ENCODE peak calls at places on chromosomes 7 and 10, in eight cellular contexts. One of them, this sample, is unnamed. For H3K4me1, the result is how much of the 10 kb centered on the place peaks cover.

GRCh38 chr7:43248961-43249807 is 136.7 kb downstream of the HECW1 start:
- DNase-seq in mammary epithelial cell: no peak
- DNase-seq in cardiac muscle cell: no peak
- DNase-seq in tibial artery: no peak
- DNase-seq in adrenal gland: no peak
- DNase-seq in right atrium auricular region: no peak
- DNase-seq in kidney: peak
- DNase-seq in PC-9: peak
- DNase-seq in this sample: no peak

GRCh38 chr10:100041620-100042019 is 31.9 kb upstream of the DNMBP start:
- DNase-seq in mammary epithelial cell: no peak
- DNase-seq in cardiac muscle cell: no peak
- DNase-seq in tibial artery: no peak
- DNase-seq in adrenal gland: no peak
- DNase-seq in right atrium auricular region: no peak
- DNase-seq in kidney: no peak
- DNase-seq in PC-9: no peak
- DNase-seq in this sample: no peak

GRCh38 chr7:22565315-22565811 is 65.4 kb upstream of the STEAP1B start:
- DNase-seq in mammary epithelial cell: peak
- DNase-seq in cardiac muscle cell: peak
- DNase-seq in tibial artery: no peak
- DNase-seq in adrenal gland: no peak
- DNase-seq in right atrium auricular region: peak
- DNase-seq in kidney: no peak
- DNase-seq in PC-9: no peak
- DNase-seq in this sample: no peak

GRCh38 chr10:16735626-16736025 is 81.6 kb downstream of the RSU1 start:
- DNase-seq in mammary epithelial cell: no peak
- DNase-seq in cardiac muscle cell: no peak
- DNase-seq in tibial artery: no peak
- DNase-seq in adrenal gland: no peak
- DNase-seq in right atrium auricular region: no peak
- DNase-seq in kidney: no peak
- DNase-seq in PC-9: no peak
- DNase-seq in this sample: no peak

GRCh38 chr7:148912758-148913541 is 28.9 kb upstream of the EZH2 start:
- DNase-seq in mammary epithelial cell: no peak
- DNase-seq in cardiac muscle cell: no peak
- DNase-seq in tibial artery: no peak
- DNase-seq in adrenal gland: no peak
- DNase-seq in right atrium auricular region: no peak
- DNase-seq in kidney: no peak
- DNase-seq in PC-9: no peak
- DNase-seq in this sample: no peak

GRCh38 chr10:84267503-84268126 is 22.8 kb downstream of the RGR start:
- DNase-seq in mammary epithelial cell: peak
- DNase-seq in cardiac muscle cell: peak
- DNase-seq in tibial artery: no peak
- DNase-seq in adrenal gland: no peak
- DNase-seq in right atrium auricular region: no peak
- DNase-seq in kidney: no peak
- DNase-seq in PC-9: peak
- DNase-seq in this sample: no peak

GRCh38 chr7:100111156-100111555 is 8.0 kb downstream of the TAF6 start:
- DNase-seq in mammary epithelial cell: no peak
- DNase-seq in cardiac muscle cell: no peak
- DNase-seq in tibial artery: no peak
- DNase-seq in adrenal gland: no peak
- DNase-seq in right atrium auricular region: no peak
- DNase-seq in kidney: no peak
- DNase-seq in PC-9: no peak
- DNase-seq in this sample: no peak

GRCh38 chr10:45555789-45556188 is 116.8 kb downstream of the ZFAND4 start:
- DNase-seq in mammary epithelial cell: no peak
- DNase-seq in cardiac muscle cell: no peak
- DNase-seq in tibial artery: no peak
- DNase-seq in adrenal gland: no peak
- DNase-seq in right atrium auricular region: no peak
- DNase-seq in kidney: no peak
- DNase-seq in PC-9: no peak
- DNase-seq in this sample: no peak

GRCh38 chr7:118870187-118870586 is 645.7 kb downstream of the ANKRD7 start:
- DNase-seq in mammary epithelial cell: peak
- DNase-seq in cardiac muscle cell: peak
- DNase-seq in tibial artery: no peak
- DNase-seq in adrenal gland: no peak
- DNase-seq in right atrium auricular region: no peak
- DNase-seq in kidney: no peak
- DNase-seq in PC-9: no peak
- DNase-seq in this sample: no peak

GRCh38 chr10:103517234-103518085 is 24.0 kb downstream of the NEURL1 start:
- DNase-seq in mammary epithelial cell: no peak
- DNase-seq in cardiac muscle cell: no peak
- DNase-seq in tibial artery: no peak
- DNase-seq in adrenal gland: no peak
- DNase-seq in right atrium auricular region: no peak
- DNase-seq in kidney: no peak
- DNase-seq in PC-9: no peak
- DNase-seq in this sample: no peak

GRCh38 chr10:110511734-110512449 is 14.2 kb downstream of the DUSP5 start:
- DNase-seq in mammary epithelial cell: no peak
- DNase-seq in cardiac muscle cell: no peak
- DNase-seq in tibial artery: no peak
- DNase-seq in adrenal gland: no peak
- DNase-seq in right atrium auricular region: no peak
- DNase-seq in kidney: no peak
- DNase-seq in PC-9: no peak
- DNase-seq in this sample: no peak

GRCh38 chr7:32318300-32319018 is 171.7 kb downstream of the LSM5 start:
- DNase-seq in mammary epithelial cell: no peak
- DNase-seq in cardiac muscle cell: no peak
- DNase-seq in tibial artery: no peak
- DNase-seq in adrenal gland: no peak
- DNase-seq in right atrium auricular region: no peak
- DNase-seq in kidney: peak
- DNase-seq in PC-9: no peak
- DNase-seq in this sample: no peak

GRCh38 chr10:92839191-92840085 is 8.9 kb upstream of the EXOC6 start:
- DNase-seq in mammary epithelial cell: no peak
- DNase-seq in cardiac muscle cell: peak
- DNase-seq in tibial artery: peak
- DNase-seq in adrenal gland: peak
- DNase-seq in right atrium auricular region: no peak
- DNase-seq in kidney: peak
- DNase-seq in PC-9: no peak
- DNase-seq in this sample: no peak

GRCh38 chr10:28796606-28797512 is 119.5 kb downstream of the BAMBI start:
- DNase-seq in mammary epithelial cell: no peak
- DNase-seq in cardiac muscle cell: no peak
- DNase-seq in tibial artery: peak
- DNase-seq in adrenal gland: peak
- DNase-seq in right atrium auricular region: peak
- DNase-seq in kidney: no peak
- DNase-seq in PC-9: no peak
- DNase-seq in this sample: no peak

GRCh38 chr10:79241990-79242619 is 105.2 kb upstream of the PPIF start:
- DNase-seq in mammary epithelial cell: peak
- DNase-seq in cardiac muscle cell: peak
- DNase-seq in tibial artery: peak
- DNase-seq in adrenal gland: peak
- DNase-seq in right atrium auricular region: peak
- DNase-seq in kidney: peak
- DNase-seq in PC-9: peak
- DNase-seq in this sample: no peak

GRCh38 chr7:122416316-122416925 is 111.9 kb upstream of the FEZF1 start:
- DNase-seq in mammary epithelial cell: no peak
- DNase-seq in cardiac muscle cell: no peak
- DNase-seq in tibial artery: no peak
- DNase-seq in adrenal gland: no peak
- DNase-seq in right atrium auricular region: no peak
- DNase-seq in kidney: no peak
- DNase-seq in PC-9: no peak
- DNase-seq in this sample: no peak

GRCh38 chr10:110373059-110373458 is 68.3 kb upstream of the SMNDC1 start:
- DNase-seq in mammary epithelial cell: peak
- DNase-seq in cardiac muscle cell: no peak
- DNase-seq in tibial artery: no peak
- DNase-seq in adrenal gland: no peak
- DNase-seq in right atrium auricular region: no peak
- DNase-seq in kidney: no peak
- DNase-seq in PC-9: no peak
- DNase-seq in this sample: no peak

GRCh38 chr10:37268266-37268665 is 142.9 kb downstream of the ANKRD30A start:
- DNase-seq in mammary epithelial cell: no peak
- DNase-seq in cardiac muscle cell: no peak
- DNase-seq in tibial artery: no peak
- DNase-seq in adrenal gland: no peak
- DNase-seq in right atrium auricular region: no peak
- DNase-seq in kidney: no peak
- DNase-seq in PC-9: no peak
- DNase-seq in this sample: no peak

GRCh38 chr10:8060010-8060703 is 5.7 kb downstream of the GATA3 start:
- DNase-seq in mammary epithelial cell: peak
- DNase-seq in cardiac muscle cell: no peak
- DNase-seq in tibial artery: no peak
- DNase-seq in adrenal gland: peak
- DNase-seq in right atrium auricular region: no peak
- DNase-seq in kidney: no peak
- DNase-seq in PC-9: no peak
- DNase-seq in this sample: no peak

GRCh38 chr10:35613597-35614226 is 8.6 kb downstream of the GJD4 start:
- DNase-seq in mammary epithelial cell: no peak
- DNase-seq in cardiac muscle cell: peak
- DNase-seq in tibial artery: no peak
- DNase-seq in adrenal gland: no peak
- DNase-seq in right atrium auricular region: no peak
- DNase-seq in kidney: no peak
- DNase-seq in PC-9: no peak
- DNase-seq in this sample: no peak
- TF ChIP-seq CTCF in mammary epithelial cell: peak
- TF ChIP-seq CTCF in cardiac muscle cell: peak
- TF ChIP-seq CTCF in tibial artery: no peak
- TF ChIP-seq CTCF in adrenal gland: peak
- TF ChIP-seq CTCF in right atrium auricular region: peak
- TF ChIP-seq CTCF in kidney: peak
- TF ChIP-seq CTCF in PC-9: peak
- TF ChIP-seq CTCF in this sample: peak

GRCh38 chr10:91634898-91635297 is 2.0 kb upstream of the PPP1R3C start:
- DNase-seq in mammary epithelial cell: no peak
- DNase-seq in cardiac muscle cell: no peak
- DNase-seq in tibial artery: no peak
- DNase-seq in adrenal gland: no peak
- DNase-seq in right atrium auricular region: no peak
- DNase-seq in kidney: no peak
- DNase-seq in PC-9: no peak
- DNase-seq in this sample: no peak
- H3K4me1 ChIP-seq in mammary epithelial cell: under half
- H3K4me1 ChIP-seq in cardiac muscle cell: under half
- H3K4me1 ChIP-seq in tibial artery: under half
- H3K4me1 ChIP-seq in adrenal gland: under half
- H3K4me1 ChIP-seq in right atrium auricular region: under half
- H3K4me1 ChIP-seq in kidney: under half
- H3K4me1 ChIP-seq in PC-9: under half
- H3K4me1 ChIP-seq in this sample: under half

GRCh38 chr7:16810112-16810511 is 5.3 kb upstream of the AGR2 start:
- DNase-seq in mammary epithelial cell: no peak
- DNase-seq in cardiac muscle cell: no peak
- DNase-seq in tibial artery: no peak
- DNase-seq in adrenal gland: no peak
- DNase-seq in right atrium auricular region: no peak
- DNase-seq in kidney: no peak
- DNase-seq in PC-9: no peak
- DNase-seq in this sample: no peak

GRCh38 chr7:16801579-16801978 is 3.2 kb downstream of the AGR2 start:
- DNase-seq in mammary epithelial cell: no peak
- DNase-seq in cardiac muscle cell: no peak
- DNase-seq in tibial artery: no peak
- DNase-seq in adrenal gland: no peak
- DNase-seq in right atrium auricular region: no peak
- DNase-seq in kidney: no peak
- DNase-seq in PC-9: no peak
- DNase-seq in this sample: no peak

GRCh38 chr7:16803881-16804673 is 722 bp downstream of the AGR2 start:
- DNase-seq in mammary epithelial cell: no peak
- DNase-seq in cardiac muscle cell: no peak
- DNase-seq in tibial artery: no peak
- DNase-seq in adrenal gland: no peak
- DNase-seq in right atrium auricular region: no peak
- DNase-seq in kidney: no peak
- DNase-seq in PC-9: no peak
- DNase-seq in this sample: no peak

GRCh38 chr7:16801111-16801542 is 3.7 kb downstream of the AGR2 start:
- DNase-seq in mammary epithelial cell: peak
- DNase-seq in cardiac muscle cell: peak
- DNase-seq in tibial artery: no peak
- DNase-seq in adrenal gland: peak
- DNase-seq in right atrium auricular region: no peak
- DNase-seq in kidney: no peak
- DNase-seq in PC-9: peak
- DNase-seq in this sample: no peak

GRCh38 chr7:16804674-16805439 is at the start of gene AGR2:
- DNase-seq in mammary epithelial cell: peak
- DNase-seq in cardiac muscle cell: no peak
- DNase-seq in tibial artery: no peak
- DNase-seq in adrenal gland: no peak
- DNase-seq in right atrium auricular region: no peak
- DNase-seq in kidney: peak
- DNase-seq in PC-9: peak
- DNase-seq in this sample: peak
- TF ChIP-seq CTCF in mammary epithelial cell: no peak
- TF ChIP-seq CTCF in cardiac muscle cell: no peak
- TF ChIP-seq CTCF in tibial artery: no peak
- TF ChIP-seq CTCF in adrenal gland: no peak
- TF ChIP-seq CTCF in right atrium auricular region: no peak
- TF ChIP-seq CTCF in kidney: no peak
- TF ChIP-seq CTCF in PC-9: no peak
- TF ChIP-seq CTCF in this sample: no peak

GRCh38 chr10:132542086-132542775 is 4.6 kb downstream of the INPP5A start:
- DNase-seq in mammary epithelial cell: no peak
- DNase-seq in cardiac muscle cell: no peak
- DNase-seq in tibial artery: peak
- DNase-seq in adrenal gland: no peak
- DNase-seq in right atrium auricular region: no peak
- DNase-seq in kidney: peak
- DNase-seq in PC-9: no peak
- DNase-seq in this sample: peak

GRCh38 chr10:132542819-132543218 is 5.2 kb downstream of the INPP5A start:
- DNase-seq in mammary epithelial cell: no peak
- DNase-seq in cardiac muscle cell: no peak
- DNase-seq in tibial artery: peak
- DNase-seq in adrenal gland: no peak
- DNase-seq in right atrium auricular region: no peak
- DNase-seq in kidney: no peak
- DNase-seq in PC-9: no peak
- DNase-seq in this sample: no peak

GRCh38 chr10:132540456-132540855 is 2.9 kb downstream of the INPP5A start:
- DNase-seq in mammary epithelial cell: no peak
- DNase-seq in cardiac muscle cell: no peak
- DNase-seq in tibial artery: peak
- DNase-seq in adrenal gland: no peak
- DNase-seq in right atrium auricular region: peak
- DNase-seq in kidney: peak
- DNase-seq in PC-9: no peak
- DNase-seq in this sample: peak

GRCh38 chr10:132541129-132541528 is 3.5 kb downstream of the INPP5A start:
- DNase-seq in mammary epithelial cell: no peak
- DNase-seq in cardiac muscle cell: no peak
- DNase-seq in tibial artery: peak
- DNase-seq in adrenal gland: no peak
- DNase-seq in right atrium auricular region: no peak
- DNase-seq in kidney: peak
- DNase-seq in PC-9: no peak
- DNase-seq in this sample: no peak

GRCh38 chr10:132541601-132542011 is 4.0 kb downstream of the INPP5A start:
- DNase-seq in mammary epithelial cell: peak
- DNase-seq in cardiac muscle cell: no peak
- DNase-seq in tibial artery: peak
- DNase-seq in adrenal gland: no peak
- DNase-seq in right atrium auricular region: no peak
- DNase-seq in kidney: no peak
- DNase-seq in PC-9: no peak
- DNase-seq in this sample: no peak
- H3K4me1 ChIP-seq in mammary epithelial cell: under half
- H3K4me1 ChIP-seq in cardiac muscle cell: under half
- H3K4me1 ChIP-seq in tibial artery: under half
- H3K4me1 ChIP-seq in adrenal gland: under half
- H3K4me1 ChIP-seq in right atrium auricular region: under half
- H3K4me1 ChIP-seq in kidney: under half
- H3K4me1 ChIP-seq in PC-9: under half
- H3K4me1 ChIP-seq in this sample: under half